ENCODE peak calls at places on chromosome 9, in eight cellular contexts. A is erythroblast, Z is A549, W is HTR-8/SVneo, P is ovary, X is germinal center, M is cardiac muscle cell, O is H54. T is an unnamed sample.
A peak's percentile ranks its signal among the peaks of the same experiment; 100 is the strongest.

GRCh38 chr9:86359480-86359879 is 5.3 kb upstream of the TUT7 start:
- DNase-seq in W (no peak), O (no peak), M (no peak), P (no peak), Z (no peak), A (no peak), X (no peak), T (no peak)

GRCh38 chr9:69806642-69807041 is 14.0 kb upstream of the CFAP95 start:
- DNase-seq in A (no peak), Z (no peak), X (no peak), O (no peak), W (no peak), P (no peak), M (no peak), T (no peak)

GRCh38 chr9:75152416-75152815 is 64.1 kb downstream of the OSTF1 start:
- DNase-seq in O (no peak), A (no peak), P (no peak), Z (no peak), X (no peak), W (no peak), M (no peak), T (no peak)

GRCh38 chr9:127838375-127839078 is 15.9 kb downstream of the ENG start:
- DNase-seq in O (peak; percentile 100), X (no peak), W (peak; percentile 89), A (no peak), M (no peak), Z (peak; percentile 51), P (peak; percentile 85), T (peak; percentile 77)

GRCh38 chr9:38057416-38058195 is 11.4 kb downstream of the SHB start:
- DNase-seq in Z (no peak), P (no peak), O (no peak), M (no peak), A (no peak), W (no peak), X (peak; percentile 46), T (no peak)

GRCh38 chr9:89522261-89522978 is 24.5 kb upstream of the SEMA4D start:
- DNase-seq in O (peak; percentile 38), W (no peak), P (no peak), X (peak; percentile 76), A (no peak), M (no peak), Z (no peak), T (no peak)

GRCh38 chr9:130156672-130157071 is 15.5 kb upstream of the NCS1 start:
- DNase-seq in X (no peak), Z (peak; percentile 37), M (no peak), W (no peak), O (no peak), P (no peak), A (no peak), T (no peak)

GRCh38 chr9:98775831-98776441 is 20.4 kb downstream of the ANKS6 start:
- DNase-seq in W (peak; percentile 71), P (no peak), O (peak; percentile 65), Z (peak; percentile 74), A (peak; percentile 74), X (peak; percentile 77), M (peak; percentile 81), T (no peak)

GRCh38 chr9:93210324-93210973 is 26.5 kb downstream of the WNK2 start:
- DNase-seq in Z (no peak), P (no peak), X (no peak), M (no peak), O (no peak), A (no peak), W (no peak), T (no peak)

GRCh38 chr9:20872340-20872977 is 159.0 kb downstream of the HACD4 start:
- DNase-seq in Z (no peak), P (no peak), W (no peak), M (peak; percentile 28), A (no peak), O (no peak), X (no peak), T (no peak)

GRCh38 chr9:131382850-131383729 is 10.8 kb upstream of the PRRC2B start:
- DNase-seq in P (peak; percentile 66), X (no peak), O (no peak), M (peak; percentile 93), Z (peak; percentile 72), A (no peak), W (peak; percentile 84), T (no peak)

GRCh38 chr9:36441966-36442365 is 41.9 kb upstream of the RNF38 start:
- DNase-seq in A (no peak), W (no peak), Z (no peak), P (no peak), O (no peak), X (no peak), M (no peak), T (no peak)

GRCh38 chr9:121985792-121986494 is 107.2 kb downstream of the TTLL11 start:
- DNase-seq in O (no peak), M (no peak), A (no peak), P (no peak), X (no peak), W (no peak), Z (no peak), T (no peak)

GRCh38 chr9:7368410-7369292 is 430.9 kb downstream of the DMAC1 start:
- DNase-seq in W (peak; percentile 7), A (no peak), O (no peak), P (no peak), Z (no peak), X (no peak), M (peak; percentile 48), T (no peak)

GRCh38 chr9:91611582-91611981 is 187.9 kb upstream of the NFIL3 start:
- DNase-seq in A (no peak), X (no peak), M (no peak), W (no peak), P (no peak), O (no peak), Z (peak; percentile 9), T (no peak)